ENCODE peak calls at places on chromosomes 11 and 22, in nine cellular contexts. I is cardiac muscle cell; N is CD8-positive, alpha-beta T cell; D is neural crest cell; P is coronary artery; Y is endodermal cell; T is Caco-2; H is WERI-Rb-1; F is brain microvascular endothelial cell. Q is an unnamed sample.

GRCh38 chr11:66985508-66986177 is 10.5 kb downstream of the C11orf86 start:
- DNase-seq in I (no peak), N (no peak), D (no peak), P (peak; percentile 72), Y (no peak), T (no peak), H (no peak), F (no peak), Q (no peak)

GRCh38 chr11:113176561-113176960 is 137.8 kb upstream of the TTC12 start:
- DNase-seq in I (peak; percentile 52), N (no peak), D (no peak), P (no peak), Y (no peak), T (no peak), H (no peak), F (no peak), Q (no peak)

GRCh38 chr22:20588843-20589581 is 81.6 kb downstream of the MED15 start:
- DNase-seq in I (no peak), N (no peak), D (no peak), P (no peak), Y (no peak), T (no peak), H (no peak), F (no peak), Q (no peak)

GRCh38 chr11:20362481-20362880 is 1.0 kb upstream of the HTATIP2 start:
- DNase-seq in I (no peak), N (no peak), D (no peak), P (no peak), Y (no peak), T (no peak), H (no peak), F (no peak), Q (no peak)

GRCh38 chr11:27391336-27392015 is 28.5 kb upstream of the CCDC34 start:
- DNase-seq in I (no peak), N (no peak), D (no peak), P (no peak), Y (no peak), T (no peak), H (no peak), F (no peak), Q (no peak)

GRCh38 chr11:3109921-3110706 is 52.9 kb upstream of the CARS1 start:
- DNase-seq in I (peak; percentile 41), N (peak; percentile 24), D (no peak), P (peak; percentile 72), Y (peak; percentile 87), T (peak; percentile 36), H (peak; percentile 78), F (no peak), Q (no peak)

GRCh38 chr11:64489831-64490441 is 101.1 kb upstream of the SLC22A12 start:
- DNase-seq in I (peak; percentile 59), N (peak; percentile 20), D (peak; percentile 76), P (no peak), Y (peak; percentile 88), T (peak; percentile 80), H (peak; percentile 76), F (peak; percentile 38), Q (peak; percentile 69)

GRCh38 chr22:46053563-46054090 is 76.7 kb upstream of the WNT7B start:
- DNase-seq in I (peak; percentile 74), N (peak; percentile 47), D (no peak), P (no peak), Y (no peak), T (no peak), H (no peak), F (no peak), Q (peak; percentile 79)

GRCh38 chr11:39668640-39669039 is 1790.8 kb downstream of the LRRC4C start:
- DNase-seq in I (no peak), N (no peak), D (no peak), P (no peak), Y (no peak), T (no peak), H (no peak), F (no peak), Q (no peak)

GRCh38 chr11:66956689-66957290 is 1.4 kb downstream of the PC start:
- DNase-seq in I (peak; percentile 66), N (no peak), D (no peak), P (no peak), Y (peak; percentile 77), T (peak; percentile 59), H (no peak), F (peak; percentile 75), Q (peak; percentile 43)

GRCh38 chr11:35160248-35160820 is 21.4 kb downstream of the CD44 start:
- DNase-seq in I (no peak), N (no peak), D (no peak), P (no peak), Y (no peak), T (no peak), H (no peak), F (no peak), Q (no peak)

GRCh38 chr22:48198489-48199459 is 1436.3 kb downstream of the TBC1D22A start:
- DNase-seq in I (no peak), N (no peak), D (no peak), P (peak; percentile 24), Y (no peak), T (no peak), H (no peak), F (no peak), Q (no peak)

GRCh38 chr11:84671325-84672019 is 955.7 kb downstream of the DLG2 start:
- DNase-seq in I (no peak), N (no peak), D (no peak), P (no peak), Y (no peak), T (peak; percentile 17), H (no peak), F (no peak), Q (no peak)

GRCh38 chr11:8281266-8281665 is 17.6 kb upstream of the LMO1 start:
- DNase-seq in I (no peak), N (no peak), D (no peak), P (no peak), Y (peak; percentile 12), T (no peak), H (no peak), F (no peak), Q (no peak)

GRCh38 chr22:37387793-37388192 is 39.5 kb downstream of the ELFN2 start:
- DNase-seq in I (no peak), N (no peak), D (no peak), P (no peak), Y (no peak), T (no peak), H (no peak), F (no peak), Q (no peak)

GRCh38 chr22:49099496-49100124 is 728.1 kb downstream of the BRD1 start:
- DNase-seq in I (no peak), N (no peak), D (no peak), P (no peak), Y (no peak), T (no peak), H (no peak), F (peak; percentile 1), Q (peak; percentile 9)

GRCh38 chr22:24107668-24108067 is 73.6 kb upstream of the SUSD2 start:
- DNase-seq in I (peak; percentile 89), N (no peak), D (no peak), P (peak; percentile 87), Y (no peak), T (no peak), H (no peak), F (peak; percentile 61), Q (no peak)

GRCh38 chr22:19990188-19990587 is 26.4 kb downstream of the ARVCF start:
- DNase-seq in I (no peak), N (no peak), D (no peak), P (no peak), Y (no peak), T (no peak), H (no peak), F (no peak), Q (no peak)

GRCh38 chr22:38739300-38740055 is 16.3 kb downstream of the SUN2 start:
- DNase-seq in I (no peak), N (no peak), D (no peak), P (no peak), Y (no peak), T (no peak), H (no peak), F (no peak), Q (no peak)

GRCh38 chr11:107576497-107577086 is 11.1 kb upstream of the ALKBH8 start:
- DNase-seq in I (peak; percentile 66), N (peak; percentile 40), D (peak; percentile 53), P (no peak), Y (peak; percentile 80), T (peak; percentile 72), H (peak; percentile 32), F (peak; percentile 53), Q (peak; percentile 47)

GRCh38 chr11:86893235-86893634 is 62.0 kb downstream of the FZD4 start:
- DNase-seq in I (no peak), N (no peak), D (no peak), P (no peak), Y (no peak), T (no peak), H (no peak), F (no peak), Q (no peak)

GRCh38 chr11:86888978-86889341 is 66.2 kb downstream of the FZD4 start:
- DNase-seq in I (no peak), N (no peak), D (no peak), P (no peak), Y (no peak), T (no peak), H (no peak), F (no peak), Q (no peak)

GRCh38 chr11:86891020-86891419 is 64.2 kb downstream of the FZD4 start:
- DNase-seq in I (no peak), N (no peak), D (no peak), P (no peak), Y (no peak), T (no peak), H (no peak), F (no peak), Q (no peak)

GRCh38 chr11:86888164-86888977 is 66.8 kb downstream of the FZD4 start:
- DNase-seq in I (peak; percentile 44), N (no peak), D (no peak), P (no peak), Y (no peak), T (no peak), H (no peak), F (no peak), Q (no peak)
- TF ChIP-seq CTCF in I (no peak), N (no peak), D (no peak), P (no peak), Y (no peak), T (no peak), H (no peak), F (no peak), Q (no peak)

GRCh38 chr11:87352759-87353707 is 315.3 kb downstream of the TMEM135 start:
- DNase-seq in I (peak; percentile 78), N (peak; percentile 80), D (peak; percentile 95), P (peak; percentile 90), Y (peak; percentile 97), T (peak; percentile 96), H (peak; percentile 87), F (peak; percentile 62), Q (peak; percentile 85)
- TF ChIP-seq CTCF in I (peak; percentile 98), N (peak; percentile 97), D (peak; percentile 98), P (peak; percentile 98), Y (peak; percentile 98), T (peak; percentile 100), H (peak; percentile 97), F (peak; percentile 96), Q (peak; percentile 95)

GRCh38 chr22:30635273-30636225 is at the start of gene SLC35E4:
- DNase-seq in I (peak; percentile 95), N (peak; percentile 96), D (peak; percentile 95), P (peak; percentile 95), Y (peak; percentile 97), T (peak; percentile 89), H (peak; percentile 95), F (peak; percentile 76), Q (peak; percentile 94)
- TF ChIP-seq CTCF in I (peak; percentile 36), N (no peak), D (no peak), P (no peak), Y (peak; percentile 52), T (no peak), H (peak; percentile 33), F (peak; percentile 60), Q (no peak)

GRCh38 chr11:73376168-73376802 is at the start of gene RELT:
- DNase-seq in I (peak; percentile 95), N (peak; percentile 91), D (peak; percentile 97), P (peak; percentile 92), Y (peak; percentile 98), T (peak; percentile 99), H (peak; percentile 87), F (peak; percentile 76), Q (peak; percentile 96)
- TF ChIP-seq CTCF in I (peak; percentile 79), N (peak; percentile 95), D (peak; percentile 85), P (peak; percentile 95), Y (peak; percentile 90), T (peak; percentile 98), H (peak; percentile 85), F (peak; percentile 71), Q (peak; percentile 81)

Q was measured in Calu3.